ENCODE peak calls at places on chromosome 10, in five cellular contexts. One of them, this sample, is unnamed.

GRCh38 chr10:70292016-70292415 is 8.2 kb upstream of the NPFFR1 start:
- DNase-seq in CD8-positive, alpha-beta T cell: no peak
- DNase-seq in choroid plexus epithelial cell: no peak
- DNase-seq in AG04449: no peak
- DNase-seq in activated T-cell treated with anti-CD3 and anti-CD28 coated beads, Interleukin-2, amount 50 U/mL, for 1 hour: no peak
- DNase-seq in this sample: no peak

GRCh38 chr10:639001-639750 is 50.3 kb downstream of the DIP2C start:
- DNase-seq in CD8-positive, alpha-beta T cell: no peak
- DNase-seq in choroid plexus epithelial cell: no peak
- DNase-seq in activated T-cell treated with anti-CD3 and anti-CD28 coated beads, Interleukin-2, amount 50 U/mL, for 1 hour: no peak
- DNase-seq in AG04449: no peak
- DNase-seq in this sample: no peak

GRCh38 chr10:8430321-8430720 is 375.8 kb downstream of the GATA3 start:
- DNase-seq in CD8-positive, alpha-beta T cell: no peak
- DNase-seq in AG04449: no peak
- DNase-seq in activated T-cell treated with anti-CD3 and anti-CD28 coated beads, Interleukin-2, amount 50 U/mL, for 1 hour: no peak
- DNase-seq in choroid plexus epithelial cell: no peak
- DNase-seq in this sample: no peak

GRCh38 chr10:44306147-44306710 is 78.7 kb downstream of the CXCL12 start:
- DNase-seq in AG04449: peak; percentile 50
- DNase-seq in CD8-positive, alpha-beta T cell: no peak
- DNase-seq in activated T-cell treated with anti-CD3 and anti-CD28 coated beads, Interleukin-2, amount 50 U/mL, for 1 hour: no peak
- DNase-seq in choroid plexus epithelial cell: peak; percentile 46
- DNase-seq in this sample: no peak

GRCh38 chr10:28991326-28991725 is 297.5 kb upstream of the LYZL1 start:
- DNase-seq in AG04449: no peak
- DNase-seq in activated T-cell treated with anti-CD3 and anti-CD28 coated beads, Interleukin-2, amount 50 U/mL, for 1 hour: no peak
- DNase-seq in CD8-positive, alpha-beta T cell: no peak
- DNase-seq in choroid plexus epithelial cell: peak; percentile 53
- DNase-seq in this sample: no peak

GRCh38 chr10:43307306-43307705 is 40.4 kb upstream of the RASGEF1A start:
- DNase-seq in AG04449: no peak
- DNase-seq in CD8-positive, alpha-beta T cell: no peak
- DNase-seq in choroid plexus epithelial cell: no peak
- DNase-seq in activated T-cell treated with anti-CD3 and anti-CD28 coated beads, Interleukin-2, amount 50 U/mL, for 1 hour: no peak
- DNase-seq in this sample: no peak

GRCh38 chr10:7272008-7272407 is 138.8 kb downstream of the SFMBT2 start:
- DNase-seq in AG04449: no peak
- DNase-seq in activated T-cell treated with anti-CD3 and anti-CD28 coated beads, Interleukin-2, amount 50 U/mL, for 1 hour: peak; percentile 33
- DNase-seq in choroid plexus epithelial cell: no peak
- DNase-seq in CD8-positive, alpha-beta T cell: no peak
- DNase-seq in this sample: no peak

GRCh38 chr10:75530337-75530736 is 98.9 kb downstream of the LRMDA start:
- DNase-seq in AG04449: no peak
- DNase-seq in choroid plexus epithelial cell: no peak
- DNase-seq in CD8-positive, alpha-beta T cell: no peak
- DNase-seq in activated T-cell treated with anti-CD3 and anti-CD28 coated beads, Interleukin-2, amount 50 U/mL, for 1 hour: no peak
- DNase-seq in this sample: no peak

GRCh38 chr10:45419673-45420020 is 45.6 kb downstream of the ALOX5 start:
- DNase-seq in CD8-positive, alpha-beta T cell: no peak
- DNase-seq in choroid plexus epithelial cell: no peak
- DNase-seq in activated T-cell treated with anti-CD3 and anti-CD28 coated beads, Interleukin-2, amount 50 U/mL, for 1 hour: no peak
- DNase-seq in AG04449: no peak
- DNase-seq in this sample: no peak

GRCh38 chr10:56823849-56824248 is 462.8 kb upstream of the ZWINT start:
- DNase-seq in AG04449: no peak
- DNase-seq in choroid plexus epithelial cell: peak; percentile 2
- DNase-seq in CD8-positive, alpha-beta T cell: no peak
- DNase-seq in activated T-cell treated with anti-CD3 and anti-CD28 coated beads, Interleukin-2, amount 50 U/mL, for 1 hour: no peak
- DNase-seq in this sample: no peak

GRCh38 chr10:69492091-69492745 is 41.0 kb downstream of the TSPAN15 start:
- DNase-seq in CD8-positive, alpha-beta T cell: no peak
- DNase-seq in activated T-cell treated with anti-CD3 and anti-CD28 coated beads, Interleukin-2, amount 50 U/mL, for 1 hour: no peak
- DNase-seq in choroid plexus epithelial cell: no peak
- DNase-seq in AG04449: no peak
- DNase-seq in this sample: no peak

GRCh38 chr10:110636932-110637557 is 7.1 kb upstream of the RBM20 start:
- DNase-seq in CD8-positive, alpha-beta T cell: no peak
- DNase-seq in AG04449: no peak
- DNase-seq in choroid plexus epithelial cell: no peak
- DNase-seq in activated T-cell treated with anti-CD3 and anti-CD28 coated beads, Interleukin-2, amount 50 U/mL, for 1 hour: no peak
- DNase-seq in this sample: no peak

GRCh38 chr10:72175166-72175565 is 40.6 kb upstream of the ANAPC16 start:
- DNase-seq in CD8-positive, alpha-beta T cell: no peak
- DNase-seq in AG04449: no peak
- DNase-seq in choroid plexus epithelial cell: peak; percentile 53
- DNase-seq in activated T-cell treated with anti-CD3 and anti-CD28 coated beads, Interleukin-2, amount 50 U/mL, for 1 hour: no peak
- DNase-seq in this sample: no peak

GRCh38 chr10:24469993-24470392 is 253.7 kb downstream of the ARHGAP21 start:
- DNase-seq in AG04449: no peak
- DNase-seq in choroid plexus epithelial cell: peak; percentile 59
- DNase-seq in CD8-positive, alpha-beta T cell: no peak
- DNase-seq in activated T-cell treated with anti-CD3 and anti-CD28 coated beads, Interleukin-2, amount 50 U/mL, for 1 hour: no peak
- DNase-seq in this sample: no peak

GRCh38 chr10:111186385-111186784 is 109.6 kb downstream of the ADRA2A start:
- DNase-seq in AG04449: no peak
- DNase-seq in activated T-cell treated with anti-CD3 and anti-CD28 coated beads, Interleukin-2, amount 50 U/mL, for 1 hour: no peak
- DNase-seq in CD8-positive, alpha-beta T cell: no peak
- DNase-seq in choroid plexus epithelial cell: no peak
- DNase-seq in this sample: no peak

GRCh38 chr10:76411719-76412435 is 980.5 kb downstream of the LRMDA start:
- DNase-seq in choroid plexus epithelial cell: no peak
- DNase-seq in CD8-positive, alpha-beta T cell: no peak
- DNase-seq in AG04449: no peak
- DNase-seq in activated T-cell treated with anti-CD3 and anti-CD28 coated beads, Interleukin-2, amount 50 U/mL, for 1 hour: no peak
- DNase-seq in this sample: no peak

GRCh38 chr10:6054884-6055283 is 7.3 kb downstream of the IL2RA start:
- DNase-seq in AG04449: no peak
- DNase-seq in activated T-cell treated with anti-CD3 and anti-CD28 coated beads, Interleukin-2, amount 50 U/mL, for 1 hour: no peak
- DNase-seq in choroid plexus epithelial cell: no peak
- DNase-seq in CD8-positive, alpha-beta T cell: no peak
- DNase-seq in this sample: no peak

GRCh38 chr10:12823361-12823760 is 178.2 kb downstream of the CCDC3 start:
- DNase-seq in CD8-positive, alpha-beta T cell: no peak
- DNase-seq in activated T-cell treated with anti-CD3 and anti-CD28 coated beads, Interleukin-2, amount 50 U/mL, for 1 hour: no peak
- DNase-seq in choroid plexus epithelial cell: no peak
- DNase-seq in AG04449: no peak
- DNase-seq in this sample: no peak

GRCh38 chr10:84539244-84539643 is 210.9 kb downstream of the CCSER2 start:
- DNase-seq in CD8-positive, alpha-beta T cell: no peak
- DNase-seq in activated T-cell treated with anti-CD3 and anti-CD28 coated beads, Interleukin-2, amount 50 U/mL, for 1 hour: no peak
- DNase-seq in choroid plexus epithelial cell: peak; percentile 37
- DNase-seq in AG04449: peak; percentile 52
- DNase-seq in this sample: no peak

GRCh38 chr10:78181381-78182055 is 147.9 kb downstream of the RPS24 start:
- DNase-seq in AG04449: no peak
- DNase-seq in activated T-cell treated with anti-CD3 and anti-CD28 coated beads, Interleukin-2, amount 50 U/mL, for 1 hour: no peak
- DNase-seq in choroid plexus epithelial cell: no peak
- DNase-seq in CD8-positive, alpha-beta T cell: no peak
- DNase-seq in this sample: no peak

GRCh38 chr10:126481181-126481580 is 92.9 kb upstream of the ADAM12 start:
- DNase-seq in AG04449: no peak
- DNase-seq in activated T-cell treated with anti-CD3 and anti-CD28 coated beads, Interleukin-2, amount 50 U/mL, for 1 hour: no peak
- DNase-seq in CD8-positive, alpha-beta T cell: no peak
- DNase-seq in choroid plexus epithelial cell: no peak
- DNase-seq in this sample: no peak

GRCh38 chr10:49761789-49762565 is at the start of gene OGDHL:
- DNase-seq in activated T-cell treated with anti-CD3 and anti-CD28 coated beads, Interleukin-2, amount 50 U/mL, for 1 hour: peak; percentile 37
- DNase-seq in AG04449: no peak
- DNase-seq in choroid plexus epithelial cell: peak; percentile 49
- DNase-seq in CD8-positive, alpha-beta T cell: peak; percentile 7
- DNase-seq in this sample: no peak

GRCh38 chr10:29151011-29151410 is 137.9 kb upstream of the LYZL1 start:
- DNase-seq in activated T-cell treated with anti-CD3 and anti-CD28 coated beads, Interleukin-2, amount 50 U/mL, for 1 hour: no peak
- DNase-seq in choroid plexus epithelial cell: no peak
- DNase-seq in AG04449: no peak
- DNase-seq in CD8-positive, alpha-beta T cell: no peak
- DNase-seq in this sample: no peak

GRCh38 chr10:130545122-130545521 is 408.9 kb downstream of the GLRX3 start:
- DNase-seq in choroid plexus epithelial cell: no peak
- DNase-seq in CD8-positive, alpha-beta T cell: no peak
- DNase-seq in AG04449: no peak
- DNase-seq in activated T-cell treated with anti-CD3 and anti-CD28 coated beads, Interleukin-2, amount 50 U/mL, for 1 hour: no peak
- DNase-seq in this sample: no peak

This sample was measured in T-helper 9 cell.